ENCODE peak calls at places on chromosomes 6 and 20, in nine cellular contexts. One of them, this sample, is unnamed. For H3K4me1, the result is how much of the 10 kb centered on the place peaks cover.

GRCh38 chr6:91434135-91434534 is 847.3 kb upstream of the MAP3K7 start:
- DNase-seq in CD8-positive, alpha-beta T cell: no peak
- DNase-seq in astrocyte: no peak
- DNase-seq in transverse colon: no peak
- DNase-seq in neuronal stem cell: no peak
- DNase-seq in right cardiac atrium: no peak
- DNase-seq in fibroblast of lung: peak
- DNase-seq in tibial nerve: no peak
- DNase-seq in heart left ventricle: no peak
- DNase-seq in this sample: no peak

GRCh38 chr6:140684776-140685550 is 1310.5 kb upstream of the CITED2 start:
- DNase-seq in CD8-positive, alpha-beta T cell: no peak
- DNase-seq in astrocyte: no peak
- DNase-seq in transverse colon: no peak
- DNase-seq in neuronal stem cell: no peak
- DNase-seq in right cardiac atrium: no peak
- DNase-seq in fibroblast of lung: no peak
- DNase-seq in tibial nerve: no peak
- DNase-seq in heart left ventricle: no peak
- DNase-seq in this sample: no peak

GRCh38 chr6:35140991-35141720 is at the start of gene TCP11:
- DNase-seq in CD8-positive, alpha-beta T cell: peak
- DNase-seq in astrocyte: no peak
- DNase-seq in transverse colon: peak
- DNase-seq in neuronal stem cell: no peak
- DNase-seq in right cardiac atrium: peak
- DNase-seq in fibroblast of lung: no peak
- DNase-seq in tibial nerve: no peak
- DNase-seq in heart left ventricle: peak
- DNase-seq in this sample: no peak

GRCh38 chr6:132412656-132413500 is 11.6 kb upstream of the MOXD1 start:
- DNase-seq in CD8-positive, alpha-beta T cell: no peak
- DNase-seq in astrocyte: no peak
- DNase-seq in transverse colon: no peak
- DNase-seq in neuronal stem cell: no peak
- DNase-seq in right cardiac atrium: no peak
- DNase-seq in fibroblast of lung: peak
- DNase-seq in tibial nerve: no peak
- DNase-seq in heart left ventricle: no peak
- DNase-seq in this sample: no peak

GRCh38 chr6:119284861-119285521 is 64.6 kb downstream of the MAN1A1 start:
- DNase-seq in CD8-positive, alpha-beta T cell: no peak
- DNase-seq in astrocyte: no peak
- DNase-seq in transverse colon: no peak
- DNase-seq in neuronal stem cell: no peak
- DNase-seq in right cardiac atrium: no peak
- DNase-seq in fibroblast of lung: no peak
- DNase-seq in tibial nerve: no peak
- DNase-seq in heart left ventricle: no peak
- DNase-seq in this sample: no peak

GRCh38 chr6:127812985-127813681 is 87.7 kb downstream of the THEMIS start:
- DNase-seq in CD8-positive, alpha-beta T cell: no peak
- DNase-seq in astrocyte: no peak
- DNase-seq in transverse colon: no peak
- DNase-seq in neuronal stem cell: no peak
- DNase-seq in right cardiac atrium: no peak
- DNase-seq in fibroblast of lung: no peak
- DNase-seq in tibial nerve: no peak
- DNase-seq in heart left ventricle: no peak
- DNase-seq in this sample: no peak

GRCh38 chr20:43727980-43728590 is 1.3 kb upstream of the GTSF1L start:
- DNase-seq in CD8-positive, alpha-beta T cell: no peak
- DNase-seq in astrocyte: no peak
- DNase-seq in transverse colon: peak
- DNase-seq in neuronal stem cell: no peak
- DNase-seq in right cardiac atrium: no peak
- DNase-seq in fibroblast of lung: no peak
- DNase-seq in tibial nerve: no peak
- DNase-seq in heart left ventricle: no peak
- DNase-seq in this sample: no peak

GRCh38 chr6:3366596-3367413 is 90.0 kb downstream of the SLC22A23 start:
- DNase-seq in CD8-positive, alpha-beta T cell: no peak
- DNase-seq in astrocyte: no peak
- DNase-seq in transverse colon: no peak
- DNase-seq in neuronal stem cell: no peak
- DNase-seq in right cardiac atrium: no peak
- DNase-seq in fibroblast of lung: no peak
- DNase-seq in tibial nerve: no peak
- DNase-seq in heart left ventricle: no peak
- DNase-seq in this sample: no peak

GRCh38 chr20:63090682-63091571 is 84.2 kb upstream of the BHLHE23 start:
- DNase-seq in CD8-positive, alpha-beta T cell: no peak
- DNase-seq in astrocyte: no peak
- DNase-seq in transverse colon: peak
- DNase-seq in neuronal stem cell: no peak
- DNase-seq in right cardiac atrium: no peak
- DNase-seq in fibroblast of lung: no peak
- DNase-seq in tibial nerve: no peak
- DNase-seq in heart left ventricle: peak
- DNase-seq in this sample: peak

GRCh38 chr6:33806795-33807194 is 3.0 kb upstream of the MLN start:
- DNase-seq in CD8-positive, alpha-beta T cell: no peak
- DNase-seq in astrocyte: no peak
- DNase-seq in transverse colon: no peak
- DNase-seq in neuronal stem cell: no peak
- DNase-seq in right cardiac atrium: no peak
- DNase-seq in fibroblast of lung: no peak
- DNase-seq in tibial nerve: no peak
- DNase-seq in heart left ventricle: no peak
- DNase-seq in this sample: no peak

GRCh38 chr20:33298391-33298790 is 15.4 kb downstream of the BPIFB1 start:
- DNase-seq in CD8-positive, alpha-beta T cell: no peak
- DNase-seq in astrocyte: no peak
- DNase-seq in transverse colon: no peak
- DNase-seq in neuronal stem cell: no peak
- DNase-seq in right cardiac atrium: no peak
- DNase-seq in fibroblast of lung: no peak
- DNase-seq in tibial nerve: no peak
- DNase-seq in heart left ventricle: no peak
- DNase-seq in this sample: no peak

DNA sequence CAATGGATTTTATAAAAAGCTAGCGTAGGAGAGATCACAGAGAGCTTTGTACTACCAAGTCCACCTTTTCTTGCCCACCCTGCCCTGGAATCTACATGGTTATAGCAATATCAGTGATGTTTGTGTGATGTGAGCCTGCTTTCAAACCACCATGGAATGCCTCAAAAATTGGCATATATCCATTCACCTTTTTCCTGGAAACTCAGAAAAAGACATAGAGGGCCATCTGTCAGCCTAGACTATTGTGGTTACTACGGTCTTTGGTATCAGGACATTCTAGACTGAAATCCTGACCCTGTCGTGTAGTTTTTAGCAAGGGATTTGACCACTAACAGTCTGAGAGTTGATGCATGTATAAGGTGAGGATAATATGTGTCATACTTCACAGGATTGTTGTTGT is 239.6 kb downstream of the GRIK2 start:
- DNase-seq in CD8-positive, alpha-beta T cell: no peak
- DNase-seq in astrocyte: no peak
- DNase-seq in transverse colon: no peak
- DNase-seq in neuronal stem cell: no peak
- DNase-seq in right cardiac atrium: no peak
- DNase-seq in fibroblast of lung: no peak
- DNase-seq in tibial nerve: no peak
- DNase-seq in heart left ventricle: no peak
- DNase-seq in this sample: no peak
- H3K4me1 ChIP-seq in CD8-positive, alpha-beta T cell: under half
- H3K4me1 ChIP-seq in astrocyte: under half
- H3K4me1 ChIP-seq in transverse colon: under half
- H3K4me1 ChIP-seq in neuronal stem cell: under half
- H3K4me1 ChIP-seq in right cardiac atrium: under half
- H3K4me1 ChIP-seq in fibroblast of lung: under half
- H3K4me1 ChIP-seq in tibial nerve: under half
- H3K4me1 ChIP-seq in heart left ventricle: under half
- H3K4me1 ChIP-seq in this sample: under half

DNA sequence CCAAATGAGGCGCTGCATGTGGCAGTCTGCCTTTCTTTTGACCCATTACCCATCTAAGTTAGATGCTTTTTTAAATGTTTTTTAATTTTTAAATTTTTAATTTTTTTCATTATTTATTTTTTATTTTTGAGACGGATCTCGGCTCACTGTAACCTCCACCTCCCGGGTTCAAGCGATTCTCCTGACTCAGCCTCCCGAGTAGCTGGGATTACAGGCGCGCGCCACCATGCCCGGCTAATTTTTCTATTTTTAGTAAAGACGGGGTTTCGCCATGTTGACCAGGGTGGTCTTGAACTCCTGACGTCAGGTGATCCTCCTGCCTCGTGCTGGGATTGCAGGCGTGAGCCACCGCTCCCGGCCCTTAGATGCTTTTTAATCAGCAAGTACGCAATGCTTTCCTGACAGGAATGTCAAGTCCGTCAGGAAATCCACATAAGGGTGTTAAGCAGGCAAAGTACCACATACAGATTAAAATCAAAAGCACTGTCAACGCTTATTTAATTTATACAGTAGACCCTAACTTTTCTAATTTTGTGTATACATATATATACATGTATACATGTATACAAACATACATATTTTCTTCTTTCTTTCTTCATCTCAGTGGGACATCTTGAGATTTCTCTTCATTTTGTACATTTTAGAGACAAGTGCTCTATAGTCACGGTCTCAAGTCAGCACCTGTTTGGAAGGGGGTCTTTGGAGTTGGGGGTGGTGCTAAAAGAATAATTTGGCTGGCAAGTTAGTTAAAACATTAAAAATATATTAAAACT is 1.0 kb upstream of the GSTA4 start:
- DNase-seq in CD8-positive, alpha-beta T cell: peak
- DNase-seq in astrocyte: peak
- DNase-seq in transverse colon: peak
- DNase-seq in neuronal stem cell: peak
- DNase-seq in right cardiac atrium: peak
- DNase-seq in fibroblast of lung: peak
- DNase-seq in tibial nerve: no peak
- DNase-seq in heart left ventricle: peak
- DNase-seq in this sample: peak
- H3K4me3 ChIP-seq in CD8-positive, alpha-beta T cell: peak
- H3K4me3 ChIP-seq in astrocyte: peak
- H3K4me3 ChIP-seq in transverse colon: no peak
- H3K4me3 ChIP-seq in neuronal stem cell: no peak
- H3K4me3 ChIP-seq in right cardiac atrium: peak
- H3K4me3 ChIP-seq in fibroblast of lung: peak
- H3K4me3 ChIP-seq in tibial nerve: peak
- H3K4me3 ChIP-seq in heart left ventricle: peak
- H3K4me3 ChIP-seq in this sample: peak

GRCh38 chr20:12838261-12838866 is 170.4 kb upstream of the SPTLC3 start:
- DNase-seq in CD8-positive, alpha-beta T cell: no peak
- DNase-seq in astrocyte: no peak
- DNase-seq in transverse colon: no peak
- DNase-seq in neuronal stem cell: no peak
- DNase-seq in right cardiac atrium: no peak
- DNase-seq in fibroblast of lung: no peak
- DNase-seq in tibial nerve: no peak
- DNase-seq in heart left ventricle: no peak
- DNase-seq in this sample: no peak
- H3K4me1 ChIP-seq in CD8-positive, alpha-beta T cell: under half
- H3K4me1 ChIP-seq in astrocyte: under half
- H3K4me1 ChIP-seq in transverse colon: under half
- H3K4me1 ChIP-seq in neuronal stem cell: under half
- H3K4me1 ChIP-seq in right cardiac atrium: under half
- H3K4me1 ChIP-seq in fibroblast of lung: under half
- H3K4me1 ChIP-seq in tibial nerve: under half
- H3K4me1 ChIP-seq in heart left ventricle: under half
- H3K4me1 ChIP-seq in this sample: under half

DNA sequence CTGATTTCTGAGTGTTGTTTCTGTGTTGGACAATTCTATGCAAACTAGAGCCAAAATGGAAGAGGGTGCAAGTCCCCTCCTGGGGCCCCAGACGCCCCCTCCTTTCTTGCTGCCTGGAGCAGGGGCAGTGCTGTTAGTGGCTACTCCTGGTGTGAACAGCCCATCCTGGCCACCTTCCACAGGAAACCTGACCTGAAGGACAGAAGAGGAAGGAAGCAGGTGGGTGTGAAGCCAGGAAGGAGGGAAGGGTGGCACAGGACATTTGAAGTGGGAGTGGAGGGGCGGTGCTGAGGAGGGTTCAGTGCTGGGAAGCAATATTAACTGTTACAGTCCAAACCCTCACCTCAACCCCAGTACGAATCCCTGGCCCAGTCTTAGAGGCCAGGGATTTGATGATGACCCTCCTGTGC is 725 bp downstream of the PRICKLE4 start:
- DNase-seq in CD8-positive, alpha-beta T cell: no peak
- DNase-seq in astrocyte: no peak
- DNase-seq in transverse colon: peak
- DNase-seq in neuronal stem cell: no peak
- DNase-seq in right cardiac atrium: peak
- DNase-seq in fibroblast of lung: no peak
- DNase-seq in tibial nerve: no peak
- DNase-seq in heart left ventricle: peak
- DNase-seq in this sample: no peak
- H3K4me3 ChIP-seq in CD8-positive, alpha-beta T cell: no peak
- H3K4me3 ChIP-seq in astrocyte: peak
- H3K4me3 ChIP-seq in transverse colon: peak
- H3K4me3 ChIP-seq in neuronal stem cell: peak
- H3K4me3 ChIP-seq in right cardiac atrium: peak
- H3K4me3 ChIP-seq in fibroblast of lung: peak
- H3K4me3 ChIP-seq in tibial nerve: peak
- H3K4me3 ChIP-seq in heart left ventricle: peak
- H3K4me3 ChIP-seq in this sample: peak

DNA sequence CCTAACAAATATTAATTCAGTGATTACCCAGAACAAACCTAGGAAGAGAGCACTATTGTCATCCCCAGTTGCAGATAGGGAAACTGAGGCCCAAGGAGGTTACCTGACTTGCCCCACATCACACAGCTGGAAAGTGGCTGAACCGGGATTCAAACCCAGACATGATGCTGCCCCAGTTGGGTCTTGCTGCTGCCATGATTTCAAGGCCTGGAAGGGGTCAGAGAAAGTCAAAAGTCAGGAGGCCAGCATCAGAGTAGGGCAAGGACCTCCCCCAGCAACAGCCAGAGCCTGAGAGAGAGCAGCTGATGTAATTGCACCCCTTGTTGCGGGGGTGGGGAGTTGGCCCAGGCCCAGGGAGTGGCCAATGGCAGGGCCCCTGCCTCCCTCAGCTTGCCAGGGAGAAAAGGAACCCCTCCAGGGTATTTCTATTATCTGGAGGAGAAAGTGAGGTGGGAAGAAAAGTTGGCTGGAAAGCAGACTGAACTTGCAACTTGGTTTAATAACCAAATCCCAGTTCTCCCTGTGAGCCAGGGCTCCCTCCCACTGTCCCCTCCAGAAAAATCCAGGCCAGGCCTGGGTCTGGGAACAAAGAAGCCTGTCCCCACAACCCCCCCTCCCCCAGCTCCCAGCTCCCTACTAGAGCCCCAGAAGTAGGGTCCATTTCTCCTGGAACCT is 83.6 kb downstream of the MRPL14 start:
- DNase-seq in CD8-positive, alpha-beta T cell: no peak
- DNase-seq in astrocyte: no peak
- DNase-seq in transverse colon: no peak
- DNase-seq in neuronal stem cell: no peak
- DNase-seq in right cardiac atrium: peak
- DNase-seq in fibroblast of lung: no peak
- DNase-seq in tibial nerve: no peak
- DNase-seq in heart left ventricle: no peak
- DNase-seq in this sample: no peak
- H3K4me1 ChIP-seq in CD8-positive, alpha-beta T cell: under half
- H3K4me1 ChIP-seq in astrocyte: under half
- H3K4me1 ChIP-seq in transverse colon: under half
- H3K4me1 ChIP-seq in neuronal stem cell: under half
- H3K4me1 ChIP-seq in right cardiac atrium: under half
- H3K4me1 ChIP-seq in fibroblast of lung: under half
- H3K4me1 ChIP-seq in tibial nerve: under half
- H3K4me1 ChIP-seq in heart left ventricle: under half
- H3K4me1 ChIP-seq in this sample: under half

GRCh38 chr6:152299336-152299735 is 337.8 kb downstream of the SYNE1 start:
- DNase-seq in CD8-positive, alpha-beta T cell: no peak
- DNase-seq in astrocyte: no peak
- DNase-seq in transverse colon: no peak
- DNase-seq in neuronal stem cell: no peak
- DNase-seq in right cardiac atrium: no peak
- DNase-seq in fibroblast of lung: no peak
- DNase-seq in tibial nerve: no peak
- DNase-seq in heart left ventricle: no peak
- DNase-seq in this sample: no peak
- H3K4me3 ChIP-seq in CD8-positive, alpha-beta T cell: no peak
- H3K4me3 ChIP-seq in astrocyte: no peak
- H3K4me3 ChIP-seq in transverse colon: no peak
- H3K4me3 ChIP-seq in neuronal stem cell: no peak
- H3K4me3 ChIP-seq in right cardiac atrium: no peak
- H3K4me3 ChIP-seq in fibroblast of lung: no peak
- H3K4me3 ChIP-seq in tibial nerve: no peak
- H3K4me3 ChIP-seq in heart left ventricle: no peak
- H3K4me3 ChIP-seq in this sample: no peak